ENCODE peak calls at places on chromosomes 7 and 10, in nine cellular contexts. Q is thoracic aorta; H is CD8-positive, alpha-beta T cell; T is lower lobe of right lung; E is Peyer's patch; X is RWPE2; G is AG04450; L is cardiac muscle cell; I is CD4-positive, alpha-beta memory T cell. R is an unnamed sample. For H3K27me3, the result is how much of the 10 kb centered on the place peaks cover.

GRCh38 chr10:73039635-73040034 is 57.0 kb downstream of the P4HA1 start:
- DNase-seq in I (no peak), Q (no peak), H (no peak), X (no peak), T (no peak), G (peak), L (no peak), E (no peak), R (no peak)

GRCh38 chr10:101478956-101479355 is 109.1 kb downstream of the POLL start:
- DNase-seq in Q (no peak), I (no peak), H (no peak), X (no peak), T (no peak), L (no peak), G (no peak), E (no peak), R (no peak)

GRCh38 chr7:3277604-3278572 is 23.2 kb upstream of the SDK1 start:
- DNase-seq in T (no peak), X (no peak), I (no peak), Q (no peak), E (no peak), G (no peak), H (no peak), L (no peak), R (no peak)

GRCh38 chr10:99628923-99629624 is 8.8 kb upstream of the SLC25A28 start:
- DNase-seq in I (no peak), L (no peak), H (no peak), X (no peak), Q (no peak), G (no peak), E (no peak), T (no peak), R (no peak)

GRCh38 chr10:114649217-114649906 is 8.7 kb downstream of the ABLIM1 start:
- DNase-seq in T (no peak), X (no peak), I (no peak), H (no peak), E (no peak), L (no peak), Q (no peak), G (no peak), R (peak)

GRCh38 chr10:59126277-59126676 is 50.2 kb upstream of the PHYHIPL start:
- DNase-seq in X (no peak), L (peak), Q (no peak), E (no peak), T (no peak), I (no peak), H (no peak), G (no peak), R (no peak)

GRCh38 chr10:122725768-122726167 is 26.1 kb upstream of the C10orf120 start:
- DNase-seq in I (no peak), Q (no peak), L (no peak), E (no peak), X (no peak), G (no peak), T (no peak), H (no peak), R (no peak)

GRCh38 chr10:72337039-72337629 is 17.6 kb downstream of the DNAJB12 start:
- DNase-seq in E (peak), Q (peak), L (peak), G (no peak), X (no peak), T (peak), H (no peak), I (no peak), R (peak)

GRCh38 chr10:17007381-17007780 is 122.2 kb downstream of the CUBN start:
- DNase-seq in I (no peak), T (no peak), X (no peak), H (no peak), Q (no peak), G (no peak), E (no peak), L (no peak), R (no peak)

GRCh38 chr10:63673246-63673645 is 152.0 kb downstream of the REEP3 start:
- DNase-seq in X (no peak), I (no peak), G (no peak), E (no peak), H (no peak), Q (no peak), L (no peak), T (no peak), R (no peak)

GRCh38 chr7:94655884-94656657 is at the start of gene SGCE:
- DNase-seq in E (peak), I (peak), L (peak), Q (no peak), H (no peak), T (peak), X (peak), G (peak), R (peak)

GRCh38 chr7:111873963-111874693 is 311.8 kb upstream of the IMMP2L start:
- DNase-seq in X (no peak), G (no peak), E (no peak), L (no peak), T (no peak), I (no peak), Q (no peak), H (no peak), R (no peak)

DNA sequence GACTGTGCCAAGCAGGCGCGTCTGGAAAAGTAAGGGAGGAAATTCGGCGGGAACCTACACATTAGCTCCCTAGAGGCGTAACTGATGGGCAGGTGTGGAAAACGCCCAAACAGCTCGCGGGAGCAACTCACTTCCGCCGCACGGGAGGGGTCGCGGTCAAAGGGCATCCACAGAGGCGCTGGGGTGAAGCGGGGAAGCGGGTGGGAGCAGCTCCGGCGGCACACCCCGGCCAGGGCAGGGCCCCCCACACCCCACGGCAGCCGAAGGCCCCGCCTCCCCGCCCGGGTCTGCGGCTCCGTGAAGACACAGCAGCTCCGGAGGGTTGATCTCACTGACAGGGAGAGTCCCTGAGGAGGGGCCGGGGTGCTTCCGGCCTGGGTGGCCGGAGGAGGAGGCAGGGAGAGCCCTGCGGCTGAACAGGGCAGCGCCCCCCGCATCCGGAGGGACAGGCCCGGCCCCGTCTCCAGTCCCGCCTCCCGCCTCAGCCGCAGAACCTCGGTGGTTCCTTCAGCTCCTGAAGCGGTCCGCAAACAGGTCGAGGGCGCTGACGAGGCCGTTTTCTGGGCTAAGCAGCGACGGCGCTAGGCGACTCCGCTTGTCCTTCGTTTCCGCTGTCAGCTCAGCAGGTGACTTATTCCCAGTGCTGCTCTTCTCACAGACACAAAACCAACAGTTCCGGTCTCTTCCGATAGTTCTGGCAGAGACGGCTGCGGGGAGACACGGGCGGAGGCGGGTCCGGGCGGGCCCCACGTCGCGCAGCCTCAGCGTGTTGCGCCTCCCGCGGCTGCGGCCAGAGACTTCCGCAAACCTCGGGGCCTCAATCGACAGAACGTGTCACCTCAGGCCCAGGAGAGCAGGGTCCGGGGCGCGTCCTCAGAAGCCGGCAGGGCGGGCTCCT is 276.1 kb downstream of the DNAJB6 start:
- DNase-seq in X (no peak), I (peak), G (no peak), H (peak), E (peak), Q (no peak), T (no peak), L (no peak), R (no peak)
- H3K4me3 ChIP-seq in X (no peak), I (peak), G (no peak), H (peak), E (peak), Q (peak), T (peak), L (no peak), R (no peak)

GRCh38 chr7:105003275-105003674 is 10.7 kb upstream of the KMT2E start:
- DNase-seq in Q (peak), L (no peak), E (peak), G (no peak), I (peak), H (no peak), T (no peak), X (no peak), R (no peak)
- H3K27ac ChIP-seq in Q (peak), L (peak), E (peak), G (no peak), I (peak), H (no peak), T (peak), X (peak), R (no peak)

DNA sequence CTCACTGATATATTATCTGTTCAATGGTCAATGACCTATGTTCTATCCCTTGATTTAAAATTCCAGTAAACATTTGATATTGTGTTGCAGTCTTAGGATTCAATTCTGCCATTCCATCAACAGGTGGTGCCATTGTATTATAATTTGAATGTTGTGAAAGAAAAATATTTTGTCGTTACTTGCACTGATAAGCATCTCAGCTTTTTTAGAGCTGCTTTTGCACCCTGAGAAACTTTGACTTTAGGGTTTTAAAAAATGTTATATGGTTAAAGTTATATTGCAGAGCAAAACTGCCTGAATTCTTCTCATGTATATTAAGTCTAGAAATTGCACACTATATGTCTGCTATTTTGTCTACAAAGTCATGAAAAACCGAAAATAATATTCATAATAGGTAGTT is 18.8 kb upstream of the MINDY3 start:
- DNase-seq in G (no peak), L (peak), Q (no peak), H (no peak), E (no peak), I (no peak), T (no peak), X (no peak), R (peak)
- H3K27me3 ChIP-seq in G (under half), L (under half), Q (under half), H (under half), E (under half), I (under half), T (under half), X (under half), R (under half)

GRCh38 chr10:84429926-84430520 is 101.6 kb downstream of the CCSER2 start:
- DNase-seq in X (peak), Q (no peak), L (peak), G (no peak), H (peak), T (peak), E (peak), I (peak), R (peak)

GRCh38 chr10:84428711-84429110 is 100.3 kb downstream of the CCSER2 start:
- DNase-seq in X (no peak), Q (no peak), I (no peak), T (no peak), L (no peak), H (no peak), G (no peak), E (no peak), R (no peak)

GRCh38 chr10:84424731-84425165 is 96.4 kb downstream of the CCSER2 start:
- DNase-seq in E (peak), X (no peak), Q (peak), T (peak), G (peak), I (no peak), L (peak), H (no peak), R (no peak)

GRCh38 chr10:84423729-84424128 is 95.3 kb downstream of the CCSER2 start:
- DNase-seq in T (no peak), G (no peak), L (no peak), I (no peak), E (no peak), X (no peak), H (no peak), Q (no peak), R (no peak)

GRCh38 chr10:84427903-84428650 is 99.7 kb downstream of the CCSER2 start:
- DNase-seq in I (no peak), H (no peak), L (no peak), G (no peak), T (no peak), E (no peak), Q (no peak), X (no peak), R (no peak)
- H3K4me3 ChIP-seq in I (no peak), H (no peak), L (no peak), G (no peak), T (no peak), E (no peak), Q (no peak), X (no peak), R (no peak)

DNA sequence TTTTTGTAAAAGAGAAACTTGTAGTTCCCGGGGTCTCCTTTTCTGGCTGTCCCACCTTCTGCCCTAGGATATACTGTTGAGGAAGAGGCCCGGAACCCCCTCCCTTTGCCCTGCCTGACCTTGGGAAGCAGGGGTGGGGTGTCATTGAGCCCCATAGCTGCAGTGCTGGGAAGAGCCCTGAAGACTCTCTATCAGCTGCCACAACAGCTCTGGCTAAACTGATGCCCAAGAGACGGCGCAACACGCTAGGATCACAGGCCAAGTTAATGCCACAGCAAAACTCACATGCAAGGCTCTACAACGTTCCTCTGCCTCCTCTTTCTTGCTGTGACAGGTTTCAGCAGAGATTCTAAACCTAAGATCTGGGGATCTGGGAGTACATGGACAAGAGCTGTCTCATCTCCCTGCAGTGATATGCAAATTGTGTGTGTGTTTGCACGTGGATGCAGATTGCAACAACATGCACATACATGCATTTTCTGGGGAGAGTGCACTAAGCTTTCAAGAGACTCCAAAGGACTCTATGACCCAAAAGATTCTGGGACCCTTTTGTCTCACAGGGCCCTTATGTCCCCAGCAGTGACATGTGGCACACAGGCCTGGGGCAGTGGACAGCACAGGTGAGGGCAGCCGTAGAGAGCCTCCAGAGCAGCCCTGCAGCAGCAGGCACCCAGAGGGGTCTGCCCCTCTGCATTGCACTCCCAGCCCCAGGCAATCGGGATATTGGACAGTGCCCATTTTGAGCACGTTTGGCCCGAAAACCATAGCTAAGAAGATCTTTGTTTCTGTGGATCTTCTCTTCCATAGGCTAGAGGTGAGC is 2.5 kb downstream of the RASSF4 start:
- DNase-seq in X (no peak), T (no peak), L (no peak), H (no peak), G (no peak), Q (no peak), I (no peak), E (no peak), R (no peak)
- H3K27ac ChIP-seq in X (no peak), T (peak), L (peak), H (no peak), G (no peak), Q (peak), I (no peak), E (peak), R (no peak)

DNA sequence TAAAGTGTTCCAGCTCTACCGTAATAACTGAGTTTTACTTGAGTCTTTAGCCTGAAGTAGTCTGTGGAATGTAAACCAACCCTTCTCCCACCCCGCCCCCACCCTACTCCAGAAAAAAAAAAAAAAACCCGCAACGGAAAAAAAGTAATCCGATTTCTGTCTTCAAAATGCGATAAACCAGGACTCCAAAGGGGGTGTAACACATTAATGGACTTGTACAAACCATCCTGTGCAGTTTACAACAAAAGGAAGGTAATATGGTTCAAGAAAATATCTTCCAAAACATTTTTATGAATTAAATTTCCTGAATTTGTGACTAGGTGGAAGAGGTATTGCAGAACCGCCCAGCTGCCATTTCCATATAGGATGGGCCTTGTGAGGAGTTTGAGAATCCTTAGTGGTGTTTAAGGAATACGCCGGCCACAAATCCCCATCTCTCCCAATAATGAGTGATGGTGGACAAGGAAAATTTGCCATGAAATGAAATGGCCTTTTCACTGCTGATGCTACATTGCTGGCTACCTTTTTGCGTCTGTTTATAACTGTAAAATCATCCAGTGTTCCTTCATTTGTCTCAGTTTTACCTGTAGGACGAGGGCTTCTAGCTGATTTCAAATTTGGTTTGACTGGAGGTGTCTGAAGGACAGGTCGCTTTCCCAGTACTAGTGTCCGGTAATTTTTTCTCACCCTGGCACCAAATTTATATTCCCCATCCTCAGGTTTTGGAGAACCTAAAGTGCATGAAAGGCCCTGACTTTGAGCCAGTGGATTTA is 10.5 kb downstream of the SKIDA1 start:
- DNase-seq in G (no peak), I (no peak), Q (no peak), T (no peak), X (no peak), H (no peak), E (no peak), L (no peak), R (no peak)
- H3K27me3 ChIP-seq in G (under half), I (half or more), Q (under half), T (half or more), X (under half), H (half or more), E (under half), L (under half), R (under half)

GRCh38 chr7:28903779-28904538 is 54.2 kb downstream of the TRIL start:
- DNase-seq in T (no peak), Q (no peak), H (no peak), X (no peak), G (no peak), I (no peak), E (no peak), L (no peak), R (no peak)
- H3K4me3 ChIP-seq in T (peak), Q (peak), H (no peak), X (peak), G (peak), I (no peak), E (no peak), L (no peak), R (no peak)

DNA sequence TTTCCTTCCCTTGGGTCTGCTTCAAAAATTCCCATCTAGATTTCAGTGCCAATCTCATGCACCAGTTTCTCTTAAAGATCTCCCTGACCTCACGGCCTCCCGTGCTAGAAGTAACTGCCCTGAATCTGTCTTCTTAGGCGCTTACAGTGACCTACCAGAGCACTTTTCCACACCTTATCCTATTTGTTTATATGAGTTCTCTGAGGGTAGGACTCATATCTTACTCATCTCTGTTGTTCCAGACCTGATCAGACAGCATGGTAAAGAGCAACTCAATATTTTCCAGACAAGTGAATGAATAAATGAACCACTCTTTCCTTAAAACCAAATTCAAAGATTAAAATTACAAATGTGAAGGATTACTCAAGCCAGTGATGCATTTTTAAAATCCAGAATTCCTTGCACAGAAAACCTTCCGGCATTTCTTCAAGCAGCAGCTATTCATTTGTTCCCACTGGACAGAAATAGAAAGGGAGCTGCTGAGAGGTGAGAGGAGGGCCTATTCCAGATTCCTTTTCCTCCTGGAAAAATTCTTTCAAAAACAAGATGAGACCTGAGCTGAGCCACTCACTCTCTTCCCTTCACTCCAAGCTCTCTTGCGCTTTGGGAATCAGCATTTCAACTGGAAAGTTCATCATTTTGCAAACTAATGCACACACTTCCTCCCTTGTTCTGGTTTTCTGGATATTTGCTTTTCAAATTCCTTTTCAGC is 94.6 kb downstream of the ELMO1 start:
- DNase-seq in H (no peak), X (no peak), E (no peak), Q (no peak), I (no peak), G (no peak), L (peak), T (no peak), R (no peak)
- H3K27ac ChIP-seq in H (peak), X (no peak), E (peak), Q (peak), I (peak), G (no peak), L (peak), T (peak), R (no peak)